ENCODE peak calls at places on chromosomes 6 and 20, in four cellular contexts. S is AG09309, J is H9, D is progenitor cell of endocrine pancreas. Q is an unnamed sample.
A peak's percentile ranks its signal among the peaks of the same experiment; 100 is the strongest.

GRCh38 chr6:4909063-4909645 is 94.7 kb downstream of the RPP40 start:
- DNase-seq in S (no peak), J (no peak), D (no peak), Q (no peak)

GRCh38 chr6:122869437-122870024 is 80.5 kb downstream of the SMPDL3A start:
- DNase-seq in S (no peak), J (peak; percentile 50), D (no peak), Q (peak; percentile 14)

GRCh38 chr6:30154709-30155521 is 6.1 kb downstream of the TRIM10 start:
- DNase-seq in S (peak; percentile 74), J (no peak), D (no peak), Q (peak; percentile 36)

GRCh38 chr6:42226251-42227143 is 8.8 kb upstream of the MRPS10 start:
- DNase-seq in S (no peak), J (no peak), D (no peak), Q (no peak)

GRCh38 chr6:3664641-3665041 is 86.9 kb downstream of the PXDC1 start:
- DNase-seq in S (no peak), J (no peak), D (no peak), Q (no peak)

GRCh38 chr6:120675886-120676285 is 658.4 kb downstream of the TBC1D32 start:
- DNase-seq in S (no peak), J (no peak), D (no peak), Q (no peak)

GRCh38 chr6:152298055-152298647 is 339.0 kb downstream of the SYNE1 start:
- DNase-seq in S (no peak), J (no peak), D (no peak), Q (no peak)

GRCh38 chr6:22827760-22828159 is 258.4 kb downstream of the HDGFL1 start:
- DNase-seq in S (no peak), J (no peak), D (no peak), Q (no peak)

GRCh38 chr20:49706548-49707517 is 6.8 kb downstream of the B4GALT5 start:
- DNase-seq in S (no peak), J (no peak), D (no peak), Q (no peak)

GRCh38 chr6:42263165-42263852 is 45.6 kb upstream of the MRPS10 start:
- DNase-seq in S (no peak), J (peak; percentile 76), D (no peak), Q (no peak)

GRCh38 chr6:57303931-57304681 is 13.3 kb upstream of the PRIM2 start:
- DNase-seq in S (peak; percentile 86), J (no peak), D (no peak), Q (no peak)

GRCh38 chr6:26311385-26312095 is 53.5 kb upstream of the BTN3A2 start:
- DNase-seq in S (no peak), J (peak; percentile 66), D (no peak), Q (no peak)

GRCh38 chr20:41619360-41620115 is 1.4 kb upstream of the CHD6 start:
- DNase-seq in S (no peak), J (no peak), D (no peak), Q (no peak)

GRCh38 chr6:134331255-134331654 is 13.3 kb upstream of the SGK1 start:
- DNase-seq in S (no peak), J (no peak), D (no peak), Q (no peak)

DNA sequence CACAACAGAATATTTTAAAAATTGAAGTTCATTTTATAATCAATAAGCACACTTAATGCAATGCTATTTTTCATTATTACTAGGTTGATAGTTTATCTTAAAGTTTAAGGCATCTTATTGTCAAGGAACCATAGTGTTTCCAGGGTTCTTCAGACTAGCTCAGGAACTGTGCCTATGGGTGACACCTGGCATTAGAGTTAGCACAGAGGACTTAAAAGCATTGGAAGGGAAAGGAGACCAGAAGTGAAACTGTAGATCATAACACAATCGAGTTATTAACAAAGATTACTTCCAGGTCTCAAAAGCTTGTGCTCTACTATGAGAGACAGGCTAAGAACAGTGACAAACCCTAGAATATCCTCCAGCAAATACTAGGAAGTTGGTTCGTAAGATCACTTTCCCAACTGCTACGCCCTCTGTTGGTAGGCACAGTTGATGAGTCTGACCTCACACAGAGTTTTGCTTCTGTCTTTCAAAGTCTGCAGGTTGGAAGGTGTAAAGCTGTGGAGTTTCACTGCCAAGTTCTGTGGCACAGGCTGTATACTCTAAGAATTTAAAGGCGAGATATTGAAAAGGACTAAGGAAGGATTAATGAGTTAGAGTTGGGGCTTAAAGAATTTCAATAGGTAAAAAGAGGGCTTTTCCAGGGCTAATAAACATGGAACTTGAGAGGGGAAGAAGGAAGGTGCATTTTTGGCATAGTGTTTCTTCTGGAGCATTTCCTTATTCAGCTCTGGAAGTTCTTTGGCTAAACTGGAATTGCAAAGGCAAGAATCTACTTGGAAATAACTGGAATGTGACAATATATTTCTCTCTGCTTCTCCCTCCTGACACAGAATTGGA is 531.3 kb upstream of the JAG1 start:
- DNase-seq in S (no peak), J (peak; percentile 69), D (no peak), Q (peak; percentile 39)
- TF ChIP-seq CTCF in S (peak; percentile 80), J (peak; percentile 91), D (peak; percentile 83), Q (peak; percentile 89)

DNA sequence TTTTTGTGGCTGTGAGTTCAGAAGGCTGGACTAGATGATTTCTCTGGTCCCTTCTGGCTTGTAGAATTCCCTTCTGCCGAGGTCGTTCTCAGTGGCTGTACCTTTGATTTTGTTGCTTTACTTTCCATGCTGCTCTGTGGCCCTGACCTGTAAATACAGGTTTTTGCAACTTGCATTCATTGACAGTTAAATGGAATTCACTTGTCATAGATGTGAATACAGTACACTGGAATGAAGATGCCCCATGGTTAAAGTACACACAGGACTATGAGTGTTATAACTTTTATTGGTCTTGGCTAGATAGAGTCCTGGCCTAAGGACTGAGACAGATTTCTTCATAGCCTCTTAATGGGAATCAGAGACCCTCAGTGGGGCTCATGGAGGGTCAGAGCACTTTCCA is 12.9 kb upstream of the EFCAB8 start:
- DNase-seq in S (no peak), J (no peak), D (no peak), Q (no peak)
- TF ChIP-seq CTCF in S (no peak), J (no peak), D (no peak), Q (no peak)

DNA sequence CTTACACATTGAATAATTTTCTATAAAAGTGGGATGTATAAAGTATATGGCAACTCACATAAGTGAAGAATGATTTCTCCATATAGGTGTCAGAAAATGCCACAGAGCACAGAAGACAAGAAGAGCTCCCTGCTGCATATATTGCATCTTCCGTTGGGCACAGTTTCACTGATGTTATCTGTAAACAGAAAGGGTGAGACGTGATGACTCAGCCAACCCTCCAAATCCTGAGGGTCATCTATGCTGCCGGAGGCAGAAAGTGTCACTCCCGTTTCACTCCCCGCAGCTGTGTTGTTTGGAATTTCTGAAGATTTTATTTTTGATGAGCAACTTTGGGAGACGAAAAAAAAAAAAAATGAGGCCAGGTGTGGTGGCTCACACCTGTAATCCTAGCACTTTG is 644.1 kb downstream of the C6orf118 start:
- DNase-seq in S (no peak), J (no peak), D (no peak), Q (no peak)
- TF ChIP-seq CTCF in S (no peak), J (no peak), D (no peak), Q (no peak)

GRCh38 chr6:168279403-168279935 is 40.1 kb downstream of the DACT2 start:
- DNase-seq in S (no peak), J (no peak), D (no peak), Q (no peak)
- TF ChIP-seq CTCF in S (no peak), J (no peak), D (no peak), Q (no peak)